ENCODE peak calls at places on chromosomes 3 and 15, in ten cellular contexts. P is A549, V is HepG2, J is heart left ventricle, I is adrenal gland, E is suprapubic skin, H is H1, U is sigmoid colon, S is HCT116, X is tibial nerve. K is an unnamed sample.
A peak's percentile ranks its signal among the peaks of the same experiment; 100 is the strongest.

GRCh38 chr3:73148207-73148606 is 86.7 kb downstream of the EBLN2 start:
- DNase-seq in P (no peak), V (no peak), J (no peak), I (no peak), E (no peak), H (no peak), U (no peak), S (no peak), X (no peak), K (no peak)

GRCh38 chr3:41198526-41198925 is 779 bp upstream of the CTNNB1 start:
- DNase-seq in P (no peak), V (peak; percentile 20), J (peak; percentile 34), I (peak; percentile 40), E (peak; percentile 82), H (no peak), U (peak; percentile 75), S (no peak), X (peak; percentile 43), K (no peak)

GRCh38 chr15:101361418-101361817 is 66.4 kb upstream of the SNRPA1 start:
- DNase-seq in P (no peak), V (no peak), J (no peak), I (no peak), E (no peak), H (no peak), U (no peak), S (no peak), X (no peak), K (no peak)

GRCh38 chr3:126540342-126540849 is 16.4 kb downstream of the CHST13 start:
- DNase-seq in P (peak; percentile 33), V (no peak), J (no peak), I (peak; percentile 75), E (peak; percentile 48), H (no peak), U (peak; percentile 52), S (peak; percentile 76), X (no peak), K (peak; percentile 54)

GRCh38 chr3:152595975-152596832 is 238.7 kb upstream of the P2RY1 start:
- DNase-seq in P (no peak), V (peak; percentile 43), J (peak; percentile 69), I (peak; percentile 44), E (no peak), H (no peak), U (peak; percentile 72), S (no peak), X (peak; percentile 69), K (no peak)

GRCh38 chr3:193878051-193878838 is 257.7 kb upstream of the HES1 start:
- DNase-seq in P (no peak), V (no peak), J (no peak), I (no peak), E (no peak), H (no peak), U (no peak), S (no peak), X (no peak), K (no peak)

GRCh38 chr3:49260711-49261357 is 16.2 kb downstream of the C3orf62 start:
- DNase-seq in P (no peak), V (peak; percentile 36), J (no peak), I (peak; percentile 38), E (no peak), H (no peak), U (no peak), S (peak; percentile 65), X (no peak), K (peak; percentile 43)

GRCh38 chr15:23687143-23687470 is at the start of gene NDN:
- DNase-seq in P (no peak), V (no peak), J (peak; percentile 32), I (peak; percentile 45), E (no peak), H (no peak), U (peak; percentile 70), S (no peak), X (no peak), K (no peak)

GRCh38 chr3:189911001-189911400 is 209.7 kb downstream of the P3H2 start:
- DNase-seq in P (no peak), V (no peak), J (no peak), I (no peak), E (no peak), H (no peak), U (no peak), S (no peak), X (no peak), K (no peak)

GRCh38 chr3:189909573-189909972 is 211.1 kb downstream of the P3H2 start:
- DNase-seq in P (no peak), V (no peak), J (no peak), I (no peak), E (no peak), H (no peak), U (no peak), S (no peak), X (no peak), K (no peak)

GRCh38 chr3:189908646-189909045 is 212.1 kb downstream of the P3H2 start:
- DNase-seq in P (peak; percentile 43), V (no peak), J (no peak), I (no peak), E (no peak), H (peak; percentile 15), U (no peak), S (no peak), X (no peak), K (no peak)

GRCh38 chr3:189907803-189908202 is 212.9 kb downstream of the P3H2 start:
- DNase-seq in P (no peak), V (no peak), J (no peak), I (no peak), E (no peak), H (no peak), U (no peak), S (no peak), X (no peak), K (no peak)

GRCh38 chr3:189909139-189909538 is 211.6 kb downstream of the P3H2 start:
- DNase-seq in P (no peak), V (no peak), J (no peak), I (no peak), E (no peak), H (no peak), U (no peak), S (no peak), X (no peak), K (no peak)
- TF ChIP-seq POLR2A in P (no peak), V (no peak), J (no peak), I (no peak), E (no peak), H (no peak), U (no peak), S (no peak), X (no peak), K (no peak)

GRCh38 chr15:29568840-29569532 is 253.3 kb downstream of the TJP1 start:
- DNase-seq in P (peak; percentile 81), V (peak; percentile 23), J (no peak), I (no peak), E (no peak), H (no peak), U (no peak), S (peak; percentile 38), X (no peak), K (no peak)
- TF ChIP-seq CTCF in P (peak; percentile 54), V (peak; percentile 5), J (no peak), I (no peak), E (peak; percentile 5), H (peak; percentile 55), U (no peak), S (peak; percentile 61), X (no peak), K (no peak)

GRCh38 chr15:59519329-59519728 is 81.3 kb downstream of the FAM81A start:
- DNase-seq in P (no peak), V (no peak), J (no peak), I (no peak), E (no peak), H (no peak), U (no peak), S (no peak), X (no peak), K (no peak)

GRCh38 chr15:59521443-59521842 is 83.5 kb downstream of the FAM81A start:
- DNase-seq in P (no peak), V (no peak), J (no peak), I (no peak), E (no peak), H (no peak), U (no peak), S (no peak), X (no peak), K (no peak)

GRCh38 chr15:59522988-59523461 is 85.0 kb downstream of the FAM81A start:
- DNase-seq in P (no peak), V (no peak), J (no peak), I (no peak), E (no peak), H (no peak), U (no peak), S (no peak), X (no peak), K (peak; percentile 81)

GRCh38 chr15:59524331-59524731 is 86.3 kb downstream of the FAM81A start:
- DNase-seq in P (no peak), V (no peak), J (no peak), I (no peak), E (no peak), H (no peak), U (no peak), S (no peak), X (no peak), K (no peak)

DNA sequence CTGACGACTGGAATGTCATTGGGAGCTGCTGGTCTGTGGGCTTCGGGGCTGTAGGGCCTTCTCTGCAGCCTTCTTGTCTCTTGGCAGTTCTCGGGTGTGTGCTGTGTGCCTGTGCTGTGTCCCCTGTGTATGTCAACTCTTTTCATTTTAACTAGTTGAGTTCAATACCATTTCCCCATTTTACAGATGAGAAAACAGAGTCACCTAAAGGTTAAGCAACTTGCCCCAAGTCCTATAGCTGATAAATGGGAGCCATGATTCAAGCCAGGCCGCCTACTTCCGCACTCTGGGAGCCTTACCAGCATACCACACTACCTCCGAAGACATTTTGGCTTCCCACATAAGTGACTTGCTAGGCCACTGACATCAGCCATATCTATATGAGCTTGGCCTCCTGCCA is 85.7 kb downstream of the FAM81A start:
- DNase-seq in P (no peak), V (no peak), J (no peak), I (no peak), E (no peak), H (no peak), U (no peak), S (no peak), X (no peak), K (no peak)
- H3K27ac ChIP-seq in P (no peak overlapping the region), V (no peak overlapping the region), J (no peak overlapping the region), I (no peak overlapping the region), E (no peak overlapping the region), H (no peak overlapping the region), U (no peak overlapping the region), S (no peak overlapping the region), X (no peak overlapping the region), K (peak overlapping the region; percentile 68)

GRCh38 chr15:98147415-98147814 is 186.9 kb downstream of the ARRDC4 start:
- DNase-seq in P (no peak), V (no peak), J (no peak), I (no peak), E (no peak), H (no peak), U (no peak), S (no peak), X (no peak), K (no peak)

GRCh38 chr15:98144388-98144787 is 183.9 kb downstream of the ARRDC4 start:
- DNase-seq in P (no peak), V (no peak), J (no peak), I (no peak), E (no peak), H (no peak), U (no peak), S (no peak), X (no peak), K (no peak)

GRCh38 chr15:98143116-98143515 is 182.6 kb downstream of the ARRDC4 start:
- DNase-seq in P (no peak), V (no peak), J (no peak), I (no peak), E (no peak), H (no peak), U (no peak), S (no peak), X (no peak), K (no peak)

GRCh38 chr15:98142584-98142983 is 182.1 kb downstream of the ARRDC4 start:
- DNase-seq in P (no peak), V (no peak), J (no peak), I (no peak), E (no peak), H (no peak), U (no peak), S (no peak), X (no peak), K (no peak)

GRCh38 chr15:98146031-98146430 is 185.5 kb downstream of the ARRDC4 start:
- DNase-seq in P (no peak), V (no peak), J (no peak), I (no peak), E (no peak), H (no peak), U (no peak), S (no peak), X (no peak), K (no peak)
- TF ChIP-seq POLR2A in P (no peak), V (no peak), J (no peak), I (no peak), E (no peak), H (no peak), U (no peak), S (no peak), X (no peak), K (no peak)

K was measured in spleen.